ENCODE peak calls at places on chromosome 9, in seven cellular contexts. One of them, this sample, is unnamed. For H3K36me3, the result is how much of the 10 kb centered on the place peaks cover.

GRCh38 chr9:95733687-95734659 is 141.5 kb upstream of the ERCC6L2 start:
- DNase-seq in psoas muscle: no peak
- DNase-seq in OCI-LY7: no peak
- DNase-seq in stomach: no peak
- DNase-seq in neural progenitor cell: no peak
- DNase-seq in IMR-90: no peak
- DNase-seq in HCT116: no peak
- DNase-seq in this sample: no peak

GRCh38 chr9:109640232-109641078 is 139.5 kb upstream of the PALM2AKAP2 start:
- DNase-seq in psoas muscle: peak
- DNase-seq in OCI-LY7: no peak
- DNase-seq in stomach: peak
- DNase-seq in neural progenitor cell: peak
- DNase-seq in IMR-90: peak
- DNase-seq in HCT116: no peak
- DNase-seq in this sample: peak

GRCh38 chr9:21836437-21837161 is 34.2 kb downstream of the MTAP start:
- DNase-seq in psoas muscle: no peak
- DNase-seq in OCI-LY7: no peak
- DNase-seq in stomach: no peak
- DNase-seq in neural progenitor cell: no peak
- DNase-seq in IMR-90: peak
- DNase-seq in HCT116: peak
- DNase-seq in this sample: peak

GRCh38 chr9:103761466-103761865 is 332.6 kb upstream of the SMC2 start:
- DNase-seq in psoas muscle: no peak
- DNase-seq in OCI-LY7: no peak
- DNase-seq in stomach: no peak
- DNase-seq in neural progenitor cell: no peak
- DNase-seq in IMR-90: no peak
- DNase-seq in HCT116: no peak
- DNase-seq in this sample: no peak

GRCh38 chr9:130039504-130040147 is 3.4 kb downstream of the FNBP1 start:
- DNase-seq in psoas muscle: no peak
- DNase-seq in OCI-LY7: peak
- DNase-seq in stomach: no peak
- DNase-seq in neural progenitor cell: peak
- DNase-seq in IMR-90: no peak
- DNase-seq in HCT116: no peak
- DNase-seq in this sample: no peak

GRCh38 chr9:75148551-75148950 is 60.2 kb downstream of the OSTF1 start:
- DNase-seq in psoas muscle: no peak
- DNase-seq in OCI-LY7: no peak
- DNase-seq in stomach: no peak
- DNase-seq in neural progenitor cell: no peak
- DNase-seq in IMR-90: peak
- DNase-seq in HCT116: no peak
- DNase-seq in this sample: peak

GRCh38 chr9:34985311-34985899 is 4.1 kb upstream of the DNAJB5 start:
- DNase-seq in psoas muscle: no peak
- DNase-seq in OCI-LY7: peak
- DNase-seq in stomach: peak
- DNase-seq in neural progenitor cell: peak
- DNase-seq in IMR-90: peak
- DNase-seq in HCT116: peak
- DNase-seq in this sample: no peak

GRCh38 chr9:132638240-132638639 is 31.5 kb downstream of the DDX31 start:
- DNase-seq in psoas muscle: no peak
- DNase-seq in OCI-LY7: no peak
- DNase-seq in stomach: no peak
- DNase-seq in neural progenitor cell: no peak
- DNase-seq in IMR-90: peak
- DNase-seq in HCT116: no peak
- DNase-seq in this sample: no peak

GRCh38 chr9:96478829-96479371 is 28.9 kb downstream of the HABP4 start:
- DNase-seq in psoas muscle: no peak
- DNase-seq in OCI-LY7: no peak
- DNase-seq in stomach: no peak
- DNase-seq in neural progenitor cell: no peak
- DNase-seq in IMR-90: peak
- DNase-seq in HCT116: no peak
- DNase-seq in this sample: no peak

GRCh38 chr9:129458663-129459549 is 162.0 kb downstream of the C9orf50 start:
- DNase-seq in psoas muscle: peak
- DNase-seq in OCI-LY7: peak
- DNase-seq in stomach: peak
- DNase-seq in neural progenitor cell: peak
- DNase-seq in IMR-90: no peak
- DNase-seq in HCT116: no peak
- DNase-seq in this sample: no peak

GRCh38 chr9:110156902-110157301 is 51.1 kb downstream of the C9orf152 start:
- DNase-seq in psoas muscle: no peak
- DNase-seq in OCI-LY7: peak
- DNase-seq in stomach: no peak
- DNase-seq in neural progenitor cell: no peak
- DNase-seq in IMR-90: no peak
- DNase-seq in HCT116: no peak
- DNase-seq in this sample: no peak

GRCh38 chr9:84500218-84500617 is 159.7 kb upstream of the SLC28A3 start:
- DNase-seq in psoas muscle: no peak
- DNase-seq in OCI-LY7: no peak
- DNase-seq in stomach: no peak
- DNase-seq in neural progenitor cell: no peak
- DNase-seq in IMR-90: no peak
- DNase-seq in HCT116: no peak
- DNase-seq in this sample: no peak

GRCh38 chr9:121862371-121862970 is 211.0 kb downstream of the DAB2IP start:
- DNase-seq in psoas muscle: no peak
- DNase-seq in OCI-LY7: no peak
- DNase-seq in stomach: no peak
- DNase-seq in neural progenitor cell: no peak
- DNase-seq in IMR-90: no peak
- DNase-seq in HCT116: no peak
- DNase-seq in this sample: no peak

GRCh38 chr9:72526901-72527800 is 5.7 kb downstream of the TMC1 start:
- DNase-seq in psoas muscle: peak
- DNase-seq in OCI-LY7: no peak
- DNase-seq in stomach: peak
- DNase-seq in neural progenitor cell: peak
- DNase-seq in IMR-90: peak
- DNase-seq in HCT116: peak
- DNase-seq in this sample: peak

GRCh38 chr9:35945341-35946018 is 12.5 kb downstream of the OR2S2 start:
- DNase-seq in psoas muscle: peak
- DNase-seq in OCI-LY7: peak
- DNase-seq in stomach: peak
- DNase-seq in neural progenitor cell: peak
- DNase-seq in IMR-90: peak
- DNase-seq in HCT116: peak
- DNase-seq in this sample: peak

GRCh38 chr9:112747094-112747493 is 3.5 kb upstream of the SNX30 start:
- DNase-seq in psoas muscle: no peak
- DNase-seq in OCI-LY7: no peak
- DNase-seq in stomach: no peak
- DNase-seq in neural progenitor cell: no peak
- DNase-seq in IMR-90: no peak
- DNase-seq in HCT116: no peak
- DNase-seq in this sample: no peak

GRCh38 chr9:112748041-112748440 is 2.5 kb upstream of the SNX30 start:
- DNase-seq in psoas muscle: no peak
- DNase-seq in OCI-LY7: no peak
- DNase-seq in stomach: no peak
- DNase-seq in neural progenitor cell: no peak
- DNase-seq in IMR-90: no peak
- DNase-seq in HCT116: no peak
- DNase-seq in this sample: no peak

GRCh38 chr9:112744177-112744576 is 6.4 kb upstream of the SNX30 start:
- DNase-seq in psoas muscle: no peak
- DNase-seq in OCI-LY7: no peak
- DNase-seq in stomach: no peak
- DNase-seq in neural progenitor cell: no peak
- DNase-seq in IMR-90: no peak
- DNase-seq in HCT116: no peak
- DNase-seq in this sample: no peak

GRCh38 chr9:112743216-112743835 is 7.2 kb upstream of the SNX30 start:
- DNase-seq in psoas muscle: no peak
- DNase-seq in OCI-LY7: peak
- DNase-seq in stomach: no peak
- DNase-seq in neural progenitor cell: no peak
- DNase-seq in IMR-90: no peak
- DNase-seq in HCT116: no peak
- DNase-seq in this sample: no peak
- TF ChIP-seq CTCF in psoas muscle: no peak
- TF ChIP-seq CTCF in OCI-LY7: peak
- TF ChIP-seq CTCF in stomach: no peak
- TF ChIP-seq CTCF in neural progenitor cell: no peak
- TF ChIP-seq CTCF in IMR-90: peak
- TF ChIP-seq CTCF in HCT116: peak
- TF ChIP-seq CTCF in this sample: no peak

DNA sequence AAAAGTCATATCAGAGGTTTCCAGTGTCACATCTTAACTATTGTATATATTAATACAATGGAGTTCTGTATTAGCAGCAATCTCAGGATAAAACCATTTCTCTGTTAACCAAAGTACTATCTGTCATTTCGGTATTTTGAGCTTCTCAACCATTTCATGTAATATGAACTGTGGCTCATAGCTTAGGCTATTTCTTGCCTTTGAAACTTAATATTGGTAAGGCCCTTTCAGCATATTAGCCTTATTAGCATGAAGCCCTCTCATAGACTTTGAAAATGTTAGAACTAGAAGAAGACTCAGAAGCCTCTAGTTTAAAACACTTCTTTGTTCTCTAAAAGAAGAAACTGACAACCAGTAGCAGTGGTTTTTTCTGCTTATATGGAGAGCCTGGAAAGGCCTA is 731 bp downstream of the CAVIN4 start:
- DNase-seq in psoas muscle: no peak
- DNase-seq in OCI-LY7: no peak
- DNase-seq in stomach: no peak
- DNase-seq in neural progenitor cell: no peak
- DNase-seq in IMR-90: no peak
- DNase-seq in HCT116: no peak
- DNase-seq in this sample: no peak
- H3K4me3 ChIP-seq in psoas muscle: peak
- H3K4me3 ChIP-seq in OCI-LY7: no peak
- H3K4me3 ChIP-seq in stomach: no peak
- H3K4me3 ChIP-seq in neural progenitor cell: no peak
- H3K4me3 ChIP-seq in IMR-90: no peak
- H3K4me3 ChIP-seq in HCT116: no peak
- H3K4me3 ChIP-seq in this sample: no peak

GRCh38 chr9:120441446-120442279 is 138.3 kb downstream of the CDK5RAP2 start:
- DNase-seq in psoas muscle: no peak
- DNase-seq in OCI-LY7: no peak
- DNase-seq in stomach: no peak
- DNase-seq in neural progenitor cell: no peak
- DNase-seq in IMR-90: peak
- DNase-seq in HCT116: no peak
- DNase-seq in this sample: peak

GRCh38 chr9:120443489-120443888 is 136.5 kb downstream of the CDK5RAP2 start:
- DNase-seq in psoas muscle: no peak
- DNase-seq in OCI-LY7: no peak
- DNase-seq in stomach: no peak
- DNase-seq in neural progenitor cell: no peak
- DNase-seq in IMR-90: peak
- DNase-seq in HCT116: no peak
- DNase-seq in this sample: peak

GRCh38 chr9:120442280-120442597 is 137.7 kb downstream of the CDK5RAP2 start:
- DNase-seq in psoas muscle: no peak
- DNase-seq in OCI-LY7: no peak
- DNase-seq in stomach: no peak
- DNase-seq in neural progenitor cell: no peak
- DNase-seq in IMR-90: no peak
- DNase-seq in HCT116: no peak
- DNase-seq in this sample: no peak

GRCh38 chr9:120445974-120446373 is 134.0 kb downstream of the CDK5RAP2 start:
- DNase-seq in psoas muscle: no peak
- DNase-seq in OCI-LY7: peak
- DNase-seq in stomach: no peak
- DNase-seq in neural progenitor cell: no peak
- DNase-seq in IMR-90: no peak
- DNase-seq in HCT116: no peak
- DNase-seq in this sample: no peak

GRCh38 chr9:120443976-120444375 is 136.0 kb downstream of the CDK5RAP2 start:
- DNase-seq in psoas muscle: no peak
- DNase-seq in OCI-LY7: no peak
- DNase-seq in stomach: no peak
- DNase-seq in neural progenitor cell: no peak
- DNase-seq in IMR-90: no peak
- DNase-seq in HCT116: no peak
- DNase-seq in this sample: no peak
- H3K36me3 ChIP-seq in psoas muscle: half or more
- H3K36me3 ChIP-seq in OCI-LY7: half or more
- H3K36me3 ChIP-seq in stomach: half or more
- H3K36me3 ChIP-seq in neural progenitor cell: under half
- H3K36me3 ChIP-seq in IMR-90: under half
- H3K36me3 ChIP-seq in HCT116: under half
- H3K36me3 ChIP-seq in this sample: under half

GRCh38 chr9:98162638-98163037 is 29.8 kb downstream of the CORO2A start:
- DNase-seq in psoas muscle: no peak
- DNase-seq in OCI-LY7: no peak
- DNase-seq in stomach: no peak
- DNase-seq in neural progenitor cell: no peak
- DNase-seq in IMR-90: no peak
- DNase-seq in HCT116: no peak
- DNase-seq in this sample: no peak
- TF ChIP-seq CTCF in psoas muscle: no peak
- TF ChIP-seq CTCF in OCI-LY7: no peak
- TF ChIP-seq CTCF in stomach: no peak
- TF ChIP-seq CTCF in neural progenitor cell: no peak
- TF ChIP-seq CTCF in IMR-90: no peak
- TF ChIP-seq CTCF in HCT116: no peak
- TF ChIP-seq CTCF in this sample: no peak

DNA sequence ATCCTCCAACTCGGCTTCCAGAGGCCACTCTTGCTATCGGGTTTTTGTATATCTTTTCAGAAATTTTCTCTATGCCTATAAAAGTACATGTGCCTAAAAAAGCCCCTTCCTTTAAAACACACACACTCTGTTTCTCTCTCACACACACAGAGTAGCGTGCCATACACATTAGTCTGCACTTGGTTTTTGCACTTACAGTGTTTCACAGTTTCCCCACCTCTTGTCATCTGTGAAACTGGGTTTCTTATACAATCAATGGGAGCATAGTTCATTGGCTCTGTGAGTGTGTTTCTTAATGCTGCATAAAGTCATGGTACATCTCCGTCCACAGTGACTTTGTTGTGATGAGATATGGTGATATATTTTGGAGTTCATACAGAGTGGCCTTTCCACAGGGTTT is 664 bp upstream of the IGFBPL1 start:
- DNase-seq in psoas muscle: no peak
- DNase-seq in OCI-LY7: no peak
- DNase-seq in stomach: no peak
- DNase-seq in neural progenitor cell: no peak
- DNase-seq in IMR-90: no peak
- DNase-seq in HCT116: no peak
- DNase-seq in this sample: no peak
- H3K4me3 ChIP-seq in psoas muscle: peak
- H3K4me3 ChIP-seq in OCI-LY7: no peak
- H3K4me3 ChIP-seq in stomach: no peak
- H3K4me3 ChIP-seq in neural progenitor cell: peak
- H3K4me3 ChIP-seq in IMR-90: no peak
- H3K4me3 ChIP-seq in HCT116: no peak
- H3K4me3 ChIP-seq in this sample: no peak

GRCh38 chr9:8366161-8366926 is 566.8 kb upstream of the DMAC1 start:
- DNase-seq in psoas muscle: no peak
- DNase-seq in OCI-LY7: no peak
- DNase-seq in stomach: no peak
- DNase-seq in neural progenitor cell: no peak
- DNase-seq in IMR-90: peak
- DNase-seq in HCT116: no peak
- DNase-seq in this sample: peak
- H3K36me3 ChIP-seq in psoas muscle: under half
- H3K36me3 ChIP-seq in OCI-LY7: under half
- H3K36me3 ChIP-seq in stomach: under half
- H3K36me3 ChIP-seq in neural progenitor cell: under half
- H3K36me3 ChIP-seq in IMR-90: under half
- H3K36me3 ChIP-seq in HCT116: under half
- H3K36me3 ChIP-seq in this sample: under half

This sample was measured in kidney epithelial cell.